ENCODE peak calls at places on chromosomes 13 and 19, in five cellular contexts. T is stimulated activated CD4-positive, alpha-beta T cell treated with anti-CD3 and anti-CD28 coated beads, Interleukin-1b, Interleukin-23, amount 100 ng/mL, for 1 hour; P is GM12865; Q is activated CD4-positive, alpha-beta T cell treated with anti-CD3 and anti-CD28 coated beads for 48 hours; J is HT1080. I is an unnamed sample.

GRCh38 chr13:99657848-99658265 is 156.6 kb downstream of the TM9SF2 start:
- DNase-seq in J (no peak), P (no peak), T (no peak), Q (peak), I (no peak)

GRCh38 chr19:1935484-1936208 is 5.3 kb upstream of the CSNK1G2 start:
- DNase-seq in J (peak), T (no peak), Q (peak), P (peak), I (no peak)

GRCh38 chr13:59776924-59777690 is 386.6 kb downstream of the DIAPH3 start:
- DNase-seq in P (peak), T (no peak), J (peak), Q (no peak), I (no peak)

GRCh38 chr19:16232568-16232967 is 34.9 kb downstream of the AP1M1 start:
- DNase-seq in Q (no peak), J (no peak), T (no peak), P (no peak), I (no peak)

GRCh38 chr19:17117250-17117789 is 41.7 kb downstream of the MYO9B start:
- DNase-seq in T (no peak), J (no peak), Q (no peak), P (no peak), I (no peak)

GRCh38 chr13:64428196-64428595 is 2801.9 kb downstream of the PCDH9 start:
- DNase-seq in P (no peak), Q (no peak), T (no peak), J (peak), I (no peak)

GRCh38 chr13:94886191-94886590 is 173.8 kb upstream of the SOX21 start:
- DNase-seq in P (no peak), J (peak), Q (no peak), T (no peak), I (no peak)

GRCh38 chr13:111382877-111383276 is 62.4 kb downstream of the TEX29 start:
- DNase-seq in P (no peak), Q (no peak), T (no peak), J (no peak), I (no peak)

GRCh38 chr13:72473321-72473720 is 254.1 kb downstream of the MZT1 start:
- DNase-seq in P (no peak), T (no peak), Q (no peak), J (no peak), I (no peak)

GRCh38 chr13:49652691-49653305 is 24.5 kb downstream of the ARL11 start:
- DNase-seq in T (no peak), P (peak), J (peak), Q (peak), I (peak)

GRCh38 chr19:16025108-16026101 is 50.9 kb upstream of the TPM4 start:
- DNase-seq in J (peak), P (peak), Q (no peak), T (no peak), I (no peak)

GRCh38 chr19:56120371-56121179 is 520 bp downstream of the ZNF787 start:
- DNase-seq in P (peak), J (peak), Q (peak), T (peak), I (peak)

GRCh38 chr19:7779631-7780486 is 16.8 kb downstream of the CLEC4M start:
- DNase-seq in P (no peak), J (no peak), Q (no peak), T (no peak), I (no peak)

GRCh38 chr19:50496189-50497029 is 14.6 kb downstream of the JOSD2 start:
- DNase-seq in J (peak), Q (no peak), T (no peak), P (no peak), I (no peak)

GRCh38 chr19:3670796-3671679 is 29.2 kb downstream of the PIP5K1C start:
- DNase-seq in J (no peak), T (no peak), P (peak), Q (peak), I (peak)

GRCh38 chr13:33678906-33679657 is 138.9 kb upstream of the RFC3 start:
- DNase-seq in P (peak), Q (peak), T (peak), J (peak), I (peak)

GRCh38 chr13:50697746-50698526 is 145.6 kb downstream of the DLEU7 start:
- DNase-seq in J (no peak), T (no peak), P (no peak), Q (no peak), I (no peak)

GRCh38 chr13:51587372-51587771 is 3.1 kb downstream of the WDFY2 start:
- DNase-seq in Q (no peak), T (no peak), J (no peak), P (no peak), I (no peak)

GRCh38 chr13:114101325-114101821 is 31.1 kb downstream of the RASA3 start:
- DNase-seq in T (no peak), P (no peak), J (no peak), Q (no peak), I (peak)

GRCh38 chr13:26707122-26708006 is 53.2 kb downstream of the GPR12 start:
- DNase-seq in Q (peak), T (no peak), J (peak), P (peak), I (peak)

GRCh38 chr13:21240586-21240985 is 64.1 kb downstream of the MRPL57 start:
- DNase-seq in T (no peak), J (peak), Q (no peak), P (no peak), I (no peak)

GRCh38 chr19:38494379-38494778 is 60.9 kb downstream of the RYR1 start:
- DNase-seq in P (no peak), T (no peak), J (no peak), Q (no peak), I (no peak)

GRCh38 chr19:34274827-34275625 is 20.7 kb downstream of the GARRE1 start:
- DNase-seq in T (no peak), J (peak), P (no peak), Q (no peak), I (no peak)

GRCh38 chr19:15759962-15760565 is 22.3 kb downstream of the OR10H3 start:
- DNase-seq in T (no peak), Q (peak), P (peak), J (no peak), I (no peak)

GRCh38 chr13:91845612-91846011 is 447.2 kb downstream of the GPC5 start:
- DNase-seq in P (no peak), Q (no peak), J (no peak), T (no peak), I (no peak)

GRCh38 chr13:107865643-107866006 is 349.7 kb downstream of the LIG4 start:
- DNase-seq in P (no peak), Q (no peak), T (no peak), J (no peak), I (no peak)

I was measured in ureter.